ENCODE peak calls at places on chromosomes 5 and 9, in nine cellular contexts. E is kidney tubule cell; U is AG08396; C is C1 segment of cervical spinal cord; B is 8988T; Z is amniotic epithelial cell; A is lower lobe of right lung; I is NCI-H774; L is stimulated activated CD8-positive, alpha-beta memory T cell treated with anti-CD3 and anti-CD28 coated beads, Interleukin-2, amount 100 ng/mL, for 1 hour. H is an unnamed sample.
A peak's percentile ranks its signal among the peaks of the same experiment; 100 is the strongest.

GRCh38 chr5:141101059-141101458 is 786 bp downstream of the PCDHB3 start:
- DNase-seq in E (no peak), U (no peak), C (no peak), B (no peak), Z (no peak), A (peak; percentile 23), I (no peak), L (no peak), H (no peak)

GRCh38 chr9:107850653-107851052 is 361.1 kb upstream of the KLF4 start:
- DNase-seq in E (no peak), U (no peak), C (no peak), B (no peak), Z (no peak), A (no peak), I (no peak), L (no peak), H (no peak)

GRCh38 chr5:145984072-145984471 is 47.7 kb downstream of the SH3RF2 start:
- DNase-seq in E (no peak), U (no peak), C (no peak), B (no peak), Z (peak; percentile 61), A (no peak), I (no peak), L (no peak), H (no peak)

GRCh38 chr9:92393686-92394085 is 10.7 kb downstream of the OGN start:
- DNase-seq in E (no peak), U (peak; percentile 20), C (no peak), B (no peak), Z (no peak), A (no peak), I (no peak), L (no peak), H (no peak)

GRCh38 chr9:86549920-86550319 is 195.7 kb upstream of the TUT7 start:
- DNase-seq in E (no peak), U (no peak), C (no peak), B (no peak), Z (no peak), A (no peak), I (no peak), L (no peak), H (no peak)

GRCh38 chr5:64333891-64334290 is 168.2 kb downstream of the RNF180 start:
- DNase-seq in E (peak; percentile 74), U (no peak), C (no peak), B (no peak), Z (no peak), A (no peak), I (no peak), L (no peak), H (peak; percentile 85)

GRCh38 chr5:136199408-136199807 is 6.4 kb upstream of the SMIM32 start:
- DNase-seq in E (no peak), U (no peak), C (no peak), B (no peak), Z (no peak), A (no peak), I (no peak), L (no peak), H (no peak)

GRCh38 chr9:135976531-135976930 is 15.4 kb upstream of the UBAC1 start:
- DNase-seq in E (no peak), U (no peak), C (no peak), B (no peak), Z (no peak), A (no peak), I (no peak), L (no peak), H (no peak)

GRCh38 chr5:83955916-83956315 is 235.3 kb upstream of the HAPLN1 start:
- DNase-seq in E (peak; percentile 3), U (peak; percentile 12), C (no peak), B (no peak), Z (peak; percentile 63), A (no peak), I (no peak), L (no peak), H (peak; percentile 25)

GRCh38 chr5:138629383-138629782 is 54.2 kb upstream of the HSPA9 start:
- DNase-seq in E (no peak), U (no peak), C (no peak), B (no peak), Z (no peak), A (no peak), I (no peak), L (no peak), H (no peak)

GRCh38 chr5:141439411-141440141 is 9.3 kb downstream of the PCDHGA12 start:
- DNase-seq in E (peak; percentile 3), U (no peak), C (no peak), B (no peak), Z (no peak), A (no peak), I (no peak), L (no peak), H (no peak)

GRCh38 chr5:172542651-172543131 is 88.4 kb upstream of the SH3PXD2B start:
- DNase-seq in E (no peak), U (no peak), C (no peak), B (peak; percentile 13), Z (no peak), A (no peak), I (no peak), L (no peak), H (no peak)

GRCh38 chr5:147439253-147439652 is 70.6 kb downstream of the DPYSL3 start:
- DNase-seq in E (no peak), U (no peak), C (no peak), B (no peak), Z (peak; percentile 43), A (no peak), I (no peak), L (no peak), H (peak; percentile 33)

GRCh38 chr5:175810457-175810856 is 60.9 kb upstream of the CPLX2 start:
- DNase-seq in E (no peak), U (no peak), C (no peak), B (no peak), Z (no peak), A (no peak), I (no peak), L (no peak), H (no peak)

GRCh38 chr5:168097852-168098251 is 193.6 kb upstream of the WWC1 start:
- DNase-seq in E (peak; percentile 39), U (no peak), C (no peak), B (no peak), Z (no peak), A (no peak), I (no peak), L (no peak), H (no peak)

GRCh38 chr9:117136461-117136860 is 278.4 kb downstream of the ASTN2 start:
- DNase-seq in E (no peak), U (no peak), C (peak; percentile 45), B (no peak), Z (no peak), A (no peak), I (no peak), L (no peak), H (no peak)

GRCh38 chr5:14252793-14253192 is 109.7 kb downstream of the TRIO start:
- DNase-seq in E (no peak), U (no peak), C (no peak), B (no peak), Z (no peak), A (no peak), I (no peak), L (no peak), H (no peak)

GRCh38 chr9:2718001-2718697 is 839 bp downstream of the KCNV2 start:
- DNase-seq in E (no peak), U (no peak), C (no peak), B (no peak), Z (no peak), A (no peak), I (no peak), L (no peak), H (no peak)

GRCh38 chr9:123834218-123834906 is 95.6 kb downstream of the DENND1A start:
- DNase-seq in E (peak; percentile 9), U (no peak), C (no peak), B (no peak), Z (peak; percentile 15), A (no peak), I (no peak), L (no peak), H (peak; percentile 40)

GRCh38 chr5:67827521-67827920 is 388.0 kb upstream of the PIK3R1 start:
- DNase-seq in E (no peak), U (no peak), C (no peak), B (no peak), Z (no peak), A (no peak), I (no peak), L (no peak), H (no peak)

GRCh38 chr5:65828022-65828421 is 98.4 kb upstream of the ERBIN start:
- DNase-seq in E (no peak), U (no peak), C (no peak), B (no peak), Z (no peak), A (no peak), I (no peak), L (no peak), H (no peak)

GRCh38 chr5:175857986-175858385 is 13.4 kb upstream of the CPLX2 start:
- DNase-seq in E (no peak), U (no peak), C (no peak), B (no peak), Z (no peak), A (no peak), I (no peak), L (no peak), H (no peak)

GRCh38 chr5:135456238-135457099 is 4.3 kb upstream of the TIFAB start:
- DNase-seq in E (peak; percentile 62), U (peak; percentile 80), C (no peak), B (no peak), Z (peak; percentile 86), A (peak; percentile 85), I (no peak), L (no peak), H (peak; percentile 65)

GRCh38 chr5:142697356-142697807 is 11.5 kb upstream of the FGF1 start:
- DNase-seq in E (no peak), U (peak; percentile 26), C (peak; percentile 89), B (no peak), Z (peak; percentile 92), A (no peak), I (no peak), L (no peak), H (peak; percentile 44)

GRCh38 chr9:37983381-37984067 is 79.6 kb upstream of the SLC25A51 start:
- DNase-seq in E (no peak), U (no peak), C (no peak), B (no peak), Z (no peak), A (no peak), I (no peak), L (no peak), H (no peak)

GRCh38 chr5:103667068-103667467 is 104.5 kb upstream of the NUDT12 start:
- DNase-seq in E (peak; percentile 52), U (no peak), C (no peak), B (no peak), Z (peak; percentile 35), A (no peak), I (no peak), L (no peak), H (peak; percentile 13)

GRCh38 chr5:103505581-103506305 is 56.8 kb downstream of the NUDT12 start:
- DNase-seq in E (peak; percentile 28), U (peak; percentile 27), C (no peak), B (no peak), Z (peak; percentile 95), A (no peak), I (no peak), L (no peak), H (peak; percentile 79)

GRCh38 chr9:131656356-131657030 is 83.4 kb downstream of the RAPGEF1 start:
- DNase-seq in E (peak; percentile 33), U (no peak), C (peak; percentile 38), B (no peak), Z (no peak), A (peak; percentile 93), I (no peak), L (peak; percentile 56), H (no peak)

H was measured in renal cortical epithelial cell.